ENCODE peak calls at places on chromosomes 5 and 9, in five cellular contexts. X is activated T-helper 1 cell treated with anti-CD3 and anti-CD28 coated beads, Interleukin-12 subunit alpha, Interleukin-12 subunit beta, Interleukin-2, Interleukin-4 antibody, amounts not matched to agents 30 ng/mL and 10 ng/mL and 1 ng/mL, durations not matched to agents 14 hours and 24 hours and 36 hours; B is neuronal stem cell; Q is AG20443; D is HuH-7.5. W is an unnamed sample.

GRCh38 chr5:1195916-1196315 is 5.5 kb upstream of the SLC6A19 start:
- DNase-seq in Q (no peak), B (no peak), D (no peak), X (no peak), W (no peak)

GRCh38 chr5:122498163-122498562 is 186.1 kb downstream of the SNCAIP start:
- DNase-seq in X (no peak), Q (peak), D (no peak), B (peak), W (no peak)

GRCh38 chr5:15528476-15528875 is 28.5 kb downstream of the FBXL7 start:
- DNase-seq in B (no peak), D (no peak), Q (no peak), X (no peak), W (no peak)

GRCh38 chr9:87441251-87441650 is 56.4 kb upstream of the DAPK1 start:
- DNase-seq in X (no peak), Q (no peak), B (no peak), D (no peak), W (no peak)

GRCh38 chr5:172760933-172761332 is 10.1 kb downstream of the DUSP1 start:
- DNase-seq in X (no peak), B (no peak), Q (no peak), D (no peak), W (no peak)

GRCh38 chr5:9332026-9332425 is 213.8 kb downstream of the SEMA5A start:
- DNase-seq in X (no peak), Q (no peak), D (no peak), B (no peak), W (no peak)

GRCh38 chr9:129323376-129323998 is 145.4 kb upstream of the IER5L start:
- DNase-seq in B (no peak), Q (no peak), X (no peak), D (no peak), W (no peak)

GRCh38 chr5:119961993-119962392 is 332.6 kb downstream of the FAM170A start:
- DNase-seq in Q (no peak), X (no peak), D (no peak), B (no peak), W (no peak)

GRCh38 chr9:37617837-37618236 is 25.4 kb upstream of the TOMM5 start:
- DNase-seq in D (no peak), B (peak), Q (peak), X (no peak), W (no peak)

GRCh38 chr5:146007270-146007669 is 70.9 kb downstream of the SH3RF2 start:
- DNase-seq in Q (no peak), X (no peak), D (peak), B (no peak), W (no peak)

GRCh38 chr5:142014911-142015584 is 2.2 kb upstream of the GNPDA1 start:
- DNase-seq in X (peak), B (no peak), Q (peak), D (peak), W (peak)

GRCh38 chr9:14314424-14314928 is 535 bp upstream of the NFIB start:
- DNase-seq in Q (peak), D (peak), X (no peak), B (no peak), W (no peak)

GRCh38 chr5:78662323-78662722 is 13.8 kb upstream of the LHFPL2 start:
- DNase-seq in Q (no peak), X (no peak), B (no peak), D (no peak), W (no peak)

GRCh38 chr9:3730527-3730926 is 204.7 kb upstream of the RFX3 start:
- DNase-seq in X (no peak), Q (no peak), B (no peak), D (no peak), W (no peak)

GRCh38 chr9:125293134-125293533 is 31.5 kb downstream of the GAPVD1 start:
- DNase-seq in Q (no peak), D (no peak), X (no peak), B (no peak), W (no peak)

GRCh38 chr9:87500491-87500890 is 2.8 kb downstream of the DAPK1 start:
- DNase-seq in X (no peak), Q (no peak), D (no peak), B (no peak), W (peak)

GRCh38 chr5:112957970-112958773 is 18.4 kb upstream of the DCP2 start:
- DNase-seq in Q (peak), B (no peak), D (no peak), X (no peak), W (no peak)

GRCh38 chr9:98391884-98392283 is 136.4 kb upstream of the TBC1D2 start:
- DNase-seq in D (no peak), B (no peak), X (no peak), Q (no peak), W (no peak)

GRCh38 chr9:68832101-68832500 is 127.1 kb downstream of the PIP5K1B start:
- DNase-seq in B (no peak), D (no peak), X (no peak), Q (no peak), W (no peak)

GRCh38 chr9:127123239-127123935 is 952 bp upstream of the ANGPTL2 start:
- DNase-seq in D (no peak), B (no peak), X (no peak), Q (no peak), W (no peak)

GRCh38 chr5:81165493-81166119 is 67.5 kb upstream of the CKMT2 start:
- DNase-seq in Q (peak), X (peak), B (peak), D (peak), W (peak)

GRCh38 chr5:89343666-89344065 is 460.7 kb upstream of the MEF2C start:
- DNase-seq in D (no peak), X (no peak), B (no peak), Q (no peak), W (peak)

GRCh38 chr9:119318371-119318770 is 50.9 kb downstream of the BRINP1 start:
- DNase-seq in X (no peak), B (no peak), Q (no peak), D (no peak), W (no peak)

GRCh38 chr9:126146254-126147145 is 180.1 kb upstream of the MVB12B start:
- DNase-seq in X (no peak), B (peak), D (peak), Q (peak), W (no peak)

GRCh38 chr5:68169898-68170297 is 45.7 kb upstream of the PIK3R1 start:
- DNase-seq in Q (no peak), X (no peak), B (peak), D (no peak), W (no peak)

GRCh38 chr5:136769093-136769492 is 403.7 kb upstream of the TRPC7 start:
- DNase-seq in D (no peak), Q (no peak), B (no peak), X (no peak), W (no peak)

GRCh38 chr9:134550584-134550983 is 91.0 kb upstream of the COL5A1 start:
- DNase-seq in X (no peak), B (no peak), Q (no peak), D (no peak), W (no peak)

GRCh38 chr5:148687427-148687826 is 33.1 kb upstream of the HTR4 start:
- DNase-seq in Q (no peak), D (no peak), B (no peak), X (no peak), W (no peak)

GRCh38 chr5:2936413-2936812 is 184.9 kb upstream of the IRX2 start:
- DNase-seq in X (no peak), D (no peak), B (no peak), Q (no peak), W (no peak)

GRCh38 chr5:160159991-160160826 is 41.0 kb upstream of the PWWP2A start:
- DNase-seq in B (no peak), D (no peak), X (no peak), Q (no peak), W (no peak)

GRCh38 chr5:83342475-83342874 is 129.1 kb upstream of the VCAN start:
- DNase-seq in X (no peak), Q (peak), B (no peak), D (no peak), W (no peak)

GRCh38 chr9:129210125-129210524 is 32.1 kb upstream of the IER5L start:
- DNase-seq in Q (no peak), X (no peak), B (no peak), D (no peak), W (no peak)

GRCh38 chr9:5230554-5230953 is 665 bp upstream of the INSL4 start:
- DNase-seq in D (no peak), Q (no peak), X (no peak), B (no peak), W (no peak)

GRCh38 chr5:9358961-9359686 is 186.8 kb downstream of the SEMA5A start:
- DNase-seq in B (no peak), X (no peak), Q (peak), D (no peak), W (no peak)